ENCODE peak calls at places on chromosome 2, in six cellular contexts. K is tibial nerve; B is kidney; V is stomach; D is ascending aorta; W is CD8-positive, alpha-beta memory T cell. N is an unnamed sample.

GRCh38 chr2:74703373-74703772 is 49.3 kb downstream of the SEMA4F start:
- DNase-seq in K (no peak), B (no peak), V (no peak), D (no peak), W (no peak), N (no peak)

GRCh38 chr2:241010531-241011295 is 12.3 kb downstream of the SNED1 start:
- DNase-seq in K (peak; percentile 3), B (peak; percentile 74), V (no peak), D (no peak), W (no peak), N (no peak)

GRCh38 chr2:240392948-240393830 is 42.3 kb upstream of the GPC1 start:
- DNase-seq in K (no peak), B (peak; percentile 50), V (no peak), D (peak; percentile 58), W (no peak), N (no peak)

GRCh38 chr2:152372438-152372984 is 37.5 kb downstream of the FMNL2 start:
- DNase-seq in K (no peak), B (no peak), V (no peak), D (no peak), W (no peak), N (no peak)

GRCh38 chr2:101921319-101921960 is 70.3 kb upstream of the IL1R2 start:
- DNase-seq in K (no peak), B (no peak), V (no peak), D (no peak), W (no peak), N (no peak)

GRCh38 chr2:235171511-235172130 is 219.8 kb downstream of the SH3BP4 start:
- DNase-seq in K (no peak), B (no peak), V (no peak), D (no peak), W (no peak), N (no peak)

GRCh38 chr2:97660775-97661417 is 2.9 kb downstream of the ACTR1B start:
- DNase-seq in K (no peak), B (peak; percentile 78), V (no peak), D (no peak), W (no peak), N (no peak)

GRCh38 chr2:143796051-143796450 is 666.8 kb downstream of the ARHGAP15 start:
- DNase-seq in K (no peak), B (no peak), V (no peak), D (no peak), W (no peak), N (no peak)

GRCh38 chr2:43714164-43714563 is 37.9 kb upstream of the C1GALT1C1L start:
- DNase-seq in K (no peak), B (no peak), V (no peak), D (no peak), W (no peak), N (no peak)

GRCh38 chr2:102238039-102238756 is 51.4 kb downstream of the IL1RL2 start:
- DNase-seq in K (no peak), B (no peak), V (no peak), D (no peak), W (no peak), N (no peak)

GRCh38 chr2:205477016-205477705 is 205.1 kb upstream of the NRP2 start:
- DNase-seq in K (no peak), B (no peak), V (no peak), D (no peak), W (no peak), N (no peak)

GRCh38 chr2:3001595-3002184 is 375.9 kb downstream of the EIPR1 start:
- DNase-seq in K (no peak), B (no peak), V (no peak), D (no peak), W (no peak), N (no peak)

GRCh38 chr2:39266906-39267434 is 23.2 kb upstream of the CDKL4 start:
- DNase-seq in K (no peak), B (no peak), V (no peak), D (no peak), W (no peak), N (no peak)

GRCh38 chr2:28447943-28448737 is 47.7 kb upstream of the PLB1 start:
- DNase-seq in K (no peak), B (no peak), V (no peak), D (peak; percentile 62), W (no peak), N (no peak)

GRCh38 chr2:240974771-240975572 is 23.4 kb upstream of the SNED1 start:
- DNase-seq in K (no peak), B (no peak), V (no peak), D (no peak), W (no peak), N (no peak)

GRCh38 chr2:194252127-194252526 is 1404.9 kb upstream of the SLC39A10 start:
- DNase-seq in K (no peak), B (no peak), V (no peak), D (no peak), W (no peak), N (no peak)

GRCh38 chr2:192828947-192829346 is 634.2 kb upstream of the TMEFF2 start:
- DNase-seq in K (no peak), B (peak; percentile 59), V (no peak), D (no peak), W (no peak), N (no peak)

GRCh38 chr2:85741811-85742507 is 11.8 kb upstream of the ATOH8 start:
- DNase-seq in K (peak; percentile 72), B (peak; percentile 94), V (peak; percentile 73), D (peak; percentile 96), W (no peak), N (no peak)

GRCh38 chr2:159600752-159601151 is 15.6 kb downstream of the BAZ2B start:
- DNase-seq in K (no peak), B (no peak), V (no peak), D (no peak), W (no peak), N (no peak)

GRCh38 chr2:106174056-106174455 is 20.0 kb downstream of the UXS1 start:
- DNase-seq in K (no peak), B (no peak), V (no peak), D (no peak), W (no peak), N (no peak)

GRCh38 chr2:28979041-28979440 is 2.1 kb upstream of the TOGARAM2 start:
- DNase-seq in K (no peak), B (no peak), V (no peak), D (no peak), W (no peak), N (no peak)

GRCh38 chr2:112216158-112216557 is 38.7 kb downstream of the ZC3H8 start:
- DNase-seq in K (no peak), B (no peak), V (no peak), D (no peak), W (no peak), N (no peak)

GRCh38 chr2:190840572-190841172 is 39.9 kb upstream of the GLS start:
- DNase-seq in K (no peak), B (no peak), V (no peak), D (no peak), W (no peak), N (no peak)

GRCh38 chr2:10847008-10847407 is 34.4 kb upstream of the PDIA6 start:
- DNase-seq in K (no peak), B (no peak), V (no peak), D (no peak), W (no peak), N (no peak)

GRCh38 chr2:70753031-70753430 is 15.0 kb downstream of the ADD2 start:
- DNase-seq in K (no peak), B (no peak), V (no peak), D (no peak), W (no peak), N (no peak)

GRCh38 chr2:8535821-8536685 is 145.8 kb upstream of the ID2 start:
- DNase-seq in K (no peak), B (no peak), V (no peak), D (no peak), W (no peak), N (no peak)

GRCh38 chr2:16186661-16187516 is 246.5 kb downstream of the MYCN start:
- DNase-seq in K (no peak), B (no peak), V (no peak), D (no peak), W (no peak), N (no peak)
- H3K4me3 ChIP-seq in K (no peak overlapping the region), B (no peak overlapping the region), V (no peak overlapping the region), D (no peak overlapping the region), W (no peak overlapping the region), N (no peak overlapping the region)

GRCh38 chr2:42332575-42332974 is 28.4 kb downstream of the COX7A2L start:
- DNase-seq in K (no peak), B (no peak), V (no peak), D (no peak), W (no peak), N (no peak)

GRCh38 chr2:42333579-42333978 is 27.4 kb downstream of the COX7A2L start:
- DNase-seq in K (no peak), B (no peak), V (no peak), D (no peak), W (no peak), N (no peak)

GRCh38 chr2:42336361-42336965 is 24.6 kb downstream of the COX7A2L start:
- DNase-seq in K (no peak), B (no peak), V (no peak), D (no peak), W (no peak), N (no peak)

GRCh38 chr2:42335514-42336104 is 25.4 kb downstream of the COX7A2L start:
- DNase-seq in K (no peak), B (no peak), V (no peak), D (no peak), W (no peak), N (no peak)

GRCh38 chr2:42334220-42334619 is 26.8 kb downstream of the COX7A2L start:
- DNase-seq in K (no peak), B (no peak), V (no peak), D (no peak), W (no peak), N (no peak)
- H3K36me3 ChIP-seq in K (peaks cover 91% of the 10 kb centered on the region), B (peaks cover 16% of the 10 kb centered on the region), V (peaks cover 87% of the 10 kb centered on the region), D (peaks cover 60% of the 10 kb centered on the region), W (peaks cover 50% of the 10 kb centered on the region), N (peaks cover 31% of the 10 kb centered on the region)

DNA sequence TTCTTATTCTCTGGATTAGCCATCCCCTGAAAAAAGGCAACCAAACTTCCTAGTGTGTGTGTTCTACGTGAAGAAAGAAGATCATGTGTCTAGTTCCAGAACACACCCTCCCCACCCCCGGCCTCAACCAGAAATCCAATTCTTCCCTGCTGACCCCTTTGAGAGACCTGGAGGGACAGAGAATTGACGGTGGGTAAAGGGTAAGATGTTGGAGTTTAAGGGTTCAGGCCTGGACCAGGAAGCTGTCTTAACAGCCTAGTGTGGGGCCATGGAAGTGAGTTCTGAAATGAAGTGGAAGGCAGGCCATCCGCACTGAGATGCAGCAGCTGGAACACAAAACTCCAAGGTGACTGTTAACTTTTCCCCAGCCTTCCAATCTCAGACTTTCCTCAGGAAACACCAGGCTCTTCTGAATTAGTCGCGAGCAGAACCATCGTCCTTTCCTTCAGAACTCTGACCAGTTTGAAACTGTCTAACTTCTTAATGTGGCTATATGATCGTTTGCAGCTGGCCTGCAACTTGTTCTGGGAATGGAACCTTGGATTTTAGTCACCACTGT is 757 bp upstream of the RPL37A start:
- DNase-seq in K (no peak), B (no peak), V (no peak), D (no peak), W (no peak), N (no peak)
- H3K4me1 ChIP-seq in K (no peaks in the 10 kb centered on the region), B (peaks cover 9% of the 10 kb centered on the region), V (peaks cover 48% of the 10 kb centered on the region), D (peaks cover 8% of the 10 kb centered on the region), W (peaks cover 30% of the 10 kb centered on the region), N (peaks cover 25% of the 10 kb centered on the region)

DNA sequence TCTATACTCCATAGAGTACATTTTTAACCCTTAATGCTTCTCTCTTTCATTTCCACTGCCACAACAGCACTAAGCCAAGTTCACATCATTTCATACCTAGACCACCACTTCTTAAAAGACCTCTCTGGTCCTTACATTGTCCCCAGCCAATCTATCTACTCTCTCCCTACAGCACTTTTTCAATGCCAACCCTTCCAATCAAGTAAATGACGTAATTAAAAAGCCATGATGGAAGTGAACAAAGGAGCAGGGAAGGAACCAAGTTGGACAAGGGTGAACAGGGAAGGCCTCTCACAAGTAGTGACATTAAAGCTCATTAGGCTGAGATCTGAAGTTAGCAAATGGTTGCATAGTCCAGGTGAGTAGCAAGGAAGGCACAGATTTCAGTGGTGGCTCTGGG is 195.1 kb upstream of the CCDC150 start:
- DNase-seq in K (no peak), B (no peak), V (no peak), D (no peak), W (no peak), N (no peak)
- H3K4me3 ChIP-seq in K (no peak overlapping the region), B (no peak overlapping the region), V (no peak overlapping the region), D (no peak overlapping the region), W (no peak overlapping the region), N (no peak overlapping the region)